ENCODE peak calls at places on chromosomes 16 and 17, in seven cellular contexts. S is IMR-90, G is progenitor cell of endocrine pancreas, R is lower leg skin, C is nephron progenitor cell, B is kidney epithelial cell, P is neural progenitor cell. H is an unnamed sample.

GRCh38 chr17:7883781-7884386 is 4.7 kb upstream of the CHD3 start:
- DNase-seq in G (no peak), P (no peak), C (no peak), R (peak), B (no peak), S (peak), H (no peak)

GRCh38 chr17:81436294-81436849 is 41.1 kb downstream of the BAHCC1 start:
- DNase-seq in B (no peak), C (peak), S (no peak), R (no peak), G (no peak), P (peak), H (no peak)

GRCh38 chr17:46127524-46127923 is 65.7 kb downstream of the KANSL1 start:
- DNase-seq in C (no peak), G (no peak), R (no peak), B (no peak), P (no peak), S (no peak), H (no peak)

GRCh38 chr17:65292430-65292829 is 155.3 kb downstream of the RGS9 start:
- DNase-seq in G (no peak), C (no peak), R (peak), B (no peak), S (no peak), P (no peak), H (no peak)

GRCh38 chr17:2932946-2933345 is 130.5 kb downstream of the OR1D5 start:
- DNase-seq in P (no peak), B (no peak), G (no peak), C (no peak), S (no peak), R (no peak), H (no peak)

GRCh38 chr17:40859536-40859935 is 7.5 kb downstream of the KRT12 start:
- DNase-seq in C (no peak), B (no peak), R (no peak), S (peak), G (no peak), P (no peak), H (no peak)

GRCh38 chr17:55089955-55090573 is 121.5 kb downstream of the STXBP4 start:
- DNase-seq in S (peak), C (no peak), B (peak), P (peak), G (no peak), R (no peak), H (no peak)

GRCh38 chr17:83078378-83079339 is 750 bp upstream of the METRNL start:
- DNase-seq in B (no peak), P (peak), R (no peak), S (no peak), C (peak), G (no peak), H (no peak)

GRCh38 chr17:20920813-20921199 is 122.0 kb downstream of the USP22 start:
- DNase-seq in S (peak), R (no peak), B (peak), P (no peak), G (no peak), C (no peak), H (no peak)

GRCh38 chr17:81246679-81247338 is 7.7 kb downstream of the NDUFAF8 start:
- DNase-seq in C (no peak), P (no peak), B (no peak), S (no peak), G (no peak), R (no peak), H (peak)

GRCh38 chr17:37672545-37673078 is 29.4 kb upstream of the DDX52 start:
- DNase-seq in S (peak), G (no peak), C (no peak), P (no peak), R (no peak), B (no peak), H (no peak)

GRCh38 chr16:593406-593805 is 3.5 kb downstream of the RAB40C start:
- DNase-seq in C (no peak), G (no peak), P (no peak), B (no peak), S (no peak), R (no peak), H (no peak)

GRCh38 chr17:49204521-49204920 is 5.9 kb downstream of the GNGT2 start:
- DNase-seq in R (no peak), S (peak), B (no peak), G (no peak), P (no peak), C (no peak), H (no peak)

GRCh38 chr17:45149037-45149668 is 878 bp downstream of the HEXIM1 start:
- DNase-seq in P (peak), R (peak), C (peak), G (peak), S (peak), B (no peak), H (peak)

GRCh38 chr16:89418352-89418751 is 72.0 kb downstream of the ANKRD11 start:
- DNase-seq in P (no peak), G (no peak), C (no peak), S (no peak), R (no peak), B (no peak), H (no peak)

GRCh38 chr16:14097182-14097951 is 26.2 kb downstream of the MRTFB start:
- DNase-seq in G (no peak), S (no peak), R (no peak), C (no peak), P (peak), B (no peak), H (no peak)

GRCh38 chr16:83418565-83418964 is 389.2 kb upstream of the HSBP1 start:
- DNase-seq in R (no peak), G (no peak), C (no peak), S (no peak), B (no peak), P (no peak), H (no peak)

GRCh38 chr17:11986179-11986938 is 10.9 kb downstream of the ZNF18 start:
- DNase-seq in R (no peak), P (no peak), C (no peak), B (no peak), G (no peak), S (no peak), H (no peak)

GRCh38 chr17:38879878-38880727 is 10.2 kb downstream of the LASP1 start:
- DNase-seq in B (no peak), S (peak), P (peak), R (no peak), G (no peak), C (peak), H (no peak)

GRCh38 chr16:53087101-53087500 is 32.3 kb downstream of the CHD9 start:
- DNase-seq in G (no peak), C (no peak), S (peak), B (no peak), P (no peak), R (peak), H (no peak)

GRCh38 chr17:48426019-48426418 is 4.0 kb downstream of the SKAP1 start:
- DNase-seq in B (no peak), S (no peak), R (no peak), G (no peak), C (no peak), P (no peak), H (no peak)

GRCh38 chr16:929674-930073 is 41.1 kb downstream of the LMF1 start:
- DNase-seq in P (no peak), G (no peak), B (no peak), C (no peak), S (no peak), R (no peak), H (no peak)

GRCh38 chr17:48181653-48182052 is 74.1 kb downstream of the SNX11 start:
- DNase-seq in R (no peak), G (no peak), P (peak), C (peak), S (peak), B (no peak), H (no peak)

GRCh38 chr16:47946077-47946476 is 209.7 kb downstream of the ABCC12 start:
- DNase-seq in B (no peak), R (no peak), G (no peak), C (no peak), P (no peak), S (no peak), H (no peak)

GRCh38 chr16:19743816-19744159 is 25.7 kb downstream of the IQCK start:
- DNase-seq in B (no peak), G (no peak), S (peak), C (no peak), R (peak), P (no peak), H (no peak)

GRCh38 chr16:75064403-75065148 is 52.0 kb downstream of the LDHD start:
- DNase-seq in P (no peak), B (no peak), G (no peak), S (peak), C (no peak), R (no peak), H (no peak)

GRCh38 chr17:27506348-27507218 is 50.3 kb downstream of the KSR1 start:
- DNase-seq in S (no peak), C (no peak), P (peak), G (no peak), B (no peak), R (no peak), H (no peak)

GRCh38 chr17:4001048-4001590 is 36.9 kb upstream of the ATP2A3 start:
- DNase-seq in R (peak), G (no peak), B (no peak), S (no peak), C (no peak), P (no peak), H (no peak)

GRCh38 chr16:85046957-85047866 is 19.6 kb downstream of the KIAA0513 start:
- DNase-seq in S (no peak), C (no peak), R (no peak), P (no peak), G (no peak), B (no peak), H (no peak)

GRCh38 chr16:9847146-9847545 is 335.1 kb downstream of the GRIN2A start:
- DNase-seq in R (no peak), C (no peak), G (no peak), P (no peak), B (no peak), S (no peak), H (no peak)

GRCh38 chr16:11698271-11698689 is 30.0 kb downstream of the SNN start:
- DNase-seq in C (no peak), S (peak), R (peak), P (no peak), G (no peak), B (peak), H (no peak)
- TF ChIP-seq CTCF in C (no peak), S (peak), R (no peak), P (no peak), G (no peak), B (peak), H (no peak)

GRCh38 chr17:9575381-9576072 is at the start of gene STX8:
- DNase-seq in G (peak), C (peak), P (peak), B (peak), S (peak), R (peak), H (peak)
- TF ChIP-seq CTCF in G (no peak), C (no peak), P (no peak), B (no peak), S (peak), R (no peak), H (no peak)

GRCh38 chr16:25124503-25124902 is 13.0 kb downstream of the LCMT1 start:
- DNase-seq in R (no peak), P (no peak), G (no peak), S (no peak), C (no peak), B (no peak), H (no peak)
- TF ChIP-seq CTCF in R (no peak), P (no peak), G (no peak), S (no peak), C (no peak), B (no peak), H (no peak)

GRCh38 chr17:77741109-77741508 is 217.4 kb upstream of the TNRC6C start:
- DNase-seq in G (no peak), B (no peak), R (peak), C (no peak), P (no peak), S (no peak), H (no peak)
- TF ChIP-seq CTCF in G (peak), B (peak), R (no peak), C (peak), P (peak), S (peak), H (peak)

DNA sequence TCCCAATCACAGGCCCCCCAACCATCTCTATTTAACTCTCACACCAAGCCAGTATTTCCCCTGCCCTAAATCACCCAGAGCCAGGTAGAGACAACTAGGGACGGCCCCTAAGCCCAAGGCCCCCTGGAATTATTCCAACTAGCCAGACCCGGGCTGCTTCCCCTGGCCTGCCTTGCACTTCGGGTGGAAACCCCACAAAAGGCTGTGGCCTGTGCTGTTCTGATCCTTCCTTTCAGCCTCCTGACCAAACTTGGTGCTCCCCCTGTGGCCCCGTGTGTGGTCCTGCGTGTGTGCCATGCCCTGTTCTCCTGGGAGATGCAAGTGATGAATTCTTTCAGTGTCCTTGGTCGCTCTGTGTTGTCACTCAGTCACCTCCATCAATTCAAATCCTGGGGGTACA is 14.9 kb downstream of the CCL17 start:
- DNase-seq in R (peak), G (no peak), P (no peak), C (no peak), B (no peak), S (no peak), H (no peak)
- TF ChIP-seq CTCF in R (no peak), G (no peak), P (no peak), C (no peak), B (no peak), S (no peak), H (no peak)

H was measured in glutamatergic neuron.